ENCODE peak calls at places on chromosomes 16 and 17, in nine cellular contexts. X is germinal center, R is WTC11, G is retina, M is fibroblast of the conjunctiva, C is thyroid gland, E is bronchial epithelial cell, H is Caki2, L is NB4. P is an unnamed sample.
A peak's percentile ranks its signal among the peaks of the same experiment; 100 is the strongest.

GRCh38 chr16:495127-495748 is 32.3 kb upstream of the CAPN15 start:
- DNase-seq in R (peak; percentile 73), H (peak; percentile 48), C (no peak), E (peak; percentile 31), G (peak; percentile 46), L (peak; percentile 69), M (peak; percentile 10), X (peak; percentile 28), P (peak; percentile 52)

GRCh38 chr16:3173892-3174617 is 13.9 kb upstream of the OR1F1 start:
- DNase-seq in G (peak; percentile 40), M (no peak), C (no peak), L (peak; percentile 73), H (no peak), E (peak; percentile 61), R (peak; percentile 92), X (peak; percentile 65), P (no peak)

GRCh38 chr17:16962804-16963203 is 9.1 kb downstream of the TNFRSF13B start:
- DNase-seq in E (no peak), H (peak; percentile 10), G (no peak), C (no peak), M (no peak), X (no peak), L (peak; percentile 38), R (no peak), P (no peak)

GRCh38 chr17:16988749-16989229 is 16.9 kb upstream of the TNFRSF13B start:
- DNase-seq in X (no peak), M (no peak), R (no peak), C (no peak), L (no peak), H (no peak), G (no peak), E (no peak), P (no peak)

GRCh38 chr17:57293077-57293476 is 36.8 kb downstream of the MSI2 start:
- DNase-seq in R (no peak), X (no peak), E (peak; percentile 94), L (no peak), H (no peak), C (no peak), G (no peak), M (no peak), P (no peak)

GRCh38 chr16:83348991-83349390 is 458.8 kb upstream of the HSBP1 start:
- DNase-seq in X (no peak), L (no peak), R (no peak), E (no peak), G (no peak), H (no peak), M (no peak), C (no peak), P (no peak)

GRCh38 chr17:17125136-17126084 is 80.7 kb downstream of the PLD6 start:
- DNase-seq in R (no peak), H (no peak), M (peak; percentile 16), G (peak; percentile 71), X (no peak), L (peak; percentile 34), C (no peak), E (no peak), P (no peak)

GRCh38 chr17:15171433-15172047 is 93.6 kb downstream of the PMP22 start:
- DNase-seq in H (peak; percentile 22), L (peak; percentile 73), E (peak; percentile 57), X (peak; percentile 28), C (peak; percentile 62), R (peak; percentile 83), M (peak; percentile 70), G (peak; percentile 75), P (peak; percentile 94)

GRCh38 chr16:90042946-90043514 is 23.8 kb upstream of the DBNDD1 start:
- DNase-seq in R (no peak), C (no peak), H (no peak), M (no peak), X (no peak), L (no peak), E (no peak), G (no peak), P (no peak)

GRCh38 chr17:43877031-43877430 is 30.1 kb downstream of the CD300LG start:
- DNase-seq in G (no peak), C (no peak), L (no peak), H (no peak), M (no peak), X (no peak), R (no peak), E (no peak), P (no peak)

GRCh38 chr17:65554568-65555223 is 6.8 kb downstream of the AXIN2 start:
- DNase-seq in R (no peak), H (no peak), G (no peak), X (no peak), C (peak; percentile 21), E (no peak), M (no peak), L (no peak), P (no peak)

GRCh38 chr17:80777274-80777673 is 214.4 kb upstream of the CHMP6 start:
- DNase-seq in M (no peak), C (no peak), X (no peak), L (no peak), E (no peak), G (no peak), R (no peak), H (no peak), P (no peak)

GRCh38 chr17:64974750-64975317 is 55.6 kb upstream of the LRRC37A3 start:
- DNase-seq in H (no peak), E (peak; percentile 56), M (no peak), R (no peak), G (no peak), X (no peak), C (no peak), L (no peak), P (no peak)

P was measured in adipocyte.